ENCODE peak calls at places on chromosome 11, in five cellular contexts. E is fibroblast of pulmonary artery, Q is coronary artery, P is epithelial cell of esophagus, I is transverse colon. D is an unnamed sample.

GRCh38 chr11:35619030-35619753 is 932 bp downstream of the FJX1 start:
- DNase-seq in P (peak; percentile 73), Q (no peak), I (peak; percentile 8), E (peak; percentile 43), D (no peak)

GRCh38 chr11:66070604-66071325 is 693 bp downstream of the PACS1 start:
- DNase-seq in Q (peak; percentile 85), E (peak; percentile 50), I (peak; percentile 43), P (peak; percentile 53), D (no peak)

GRCh38 chr11:83681045-83681781 is 395.0 kb upstream of the CCDC90B start:
- DNase-seq in I (no peak), P (no peak), E (peak; percentile 1), Q (no peak), D (peak; percentile 21)

GRCh38 chr11:103395612-103396011 is 286.4 kb downstream of the DYNC2H1 start:
- DNase-seq in P (peak; percentile 75), Q (no peak), I (no peak), E (peak; percentile 57), D (no peak)

GRCh38 chr11:13972033-13972910 is 9.7 kb downstream of the SPON1 start:
- DNase-seq in I (no peak), P (no peak), E (peak; percentile 5), Q (no peak), D (no peak)

GRCh38 chr11:33721984-33722383 is 14.2 kb downstream of the CD59 start:
- DNase-seq in E (no peak), P (no peak), I (no peak), Q (no peak), D (no peak)

GRCh38 chr11:120959189-120959588 is 64.7 kb upstream of the TBCEL start:
- DNase-seq in I (no peak), E (peak; percentile 3), P (peak; percentile 46), Q (no peak), D (no peak)

GRCh38 chr11:37277896-37278465 is 679.9 kb upstream of the RAG2 start:
- DNase-seq in P (no peak), E (no peak), Q (no peak), I (no peak), D (no peak)

GRCh38 chr11:28842716-28843115 is 734.5 kb downstream of the METTL15 start:
- DNase-seq in Q (no peak), I (no peak), P (no peak), E (no peak), D (no peak)

GRCh38 chr11:13606701-13607100 is 61.8 kb upstream of the FAR1 start:
- DNase-seq in P (no peak), Q (no peak), I (no peak), E (no peak), D (no peak)

GRCh38 chr11:60987577-60988277 is 16.2 kb downstream of the CD6 start:
- DNase-seq in Q (no peak), E (no peak), I (no peak), P (no peak), D (no peak)

GRCh38 chr11:128463386-128463829 is 124.0 kb downstream of the ETS1 start:
- DNase-seq in Q (peak; percentile 81), I (no peak), E (peak; percentile 97), P (peak; percentile 18), D (no peak)

GRCh38 chr11:76614471-76615183 is 55.9 kb downstream of the LRRC32 start:
- DNase-seq in Q (peak; percentile 97), E (peak; percentile 41), I (no peak), P (no peak), D (no peak)

GRCh38 chr11:59201376-59201775 is 11.4 kb downstream of the MPEG1 start:
- DNase-seq in Q (no peak), E (no peak), P (peak; percentile 29), I (no peak), D (no peak)

GRCh38 chr11:44575288-44575672 is 9.8 kb downstream of the CD82 start:
- DNase-seq in E (no peak), I (no peak), P (peak; percentile 83), Q (no peak), D (no peak)

GRCh38 chr11:79287952-79288351 is 152.9 kb downstream of the TENM4 start:
- DNase-seq in E (no peak), I (no peak), P (no peak), Q (peak; percentile 19), D (no peak)

GRCh38 chr11:110147965-110148709 is 54.9 kb downstream of the ZC3H12C start:
- DNase-seq in E (peak; percentile 95), I (no peak), P (no peak), Q (no peak), D (no peak)

GRCh38 chr11:79235696-79236095 is 205.1 kb downstream of the TENM4 start:
- DNase-seq in P (no peak), I (no peak), E (no peak), Q (no peak), D (no peak)

GRCh38 chr11:15123849-15124248 is 9.1 kb downstream of the INSC start:
- DNase-seq in I (no peak), Q (no peak), P (peak; percentile 90), E (peak; percentile 71), D (no peak)

GRCh38 chr11:132772712-132773545 is 759.4 kb downstream of the OPCML start:
- DNase-seq in Q (no peak), P (no peak), E (no peak), I (no peak), D (no peak)

GRCh38 chr11:116162541-116163230 is 610.1 kb downstream of the BUD13 start:
- DNase-seq in I (no peak), E (no peak), P (no peak), Q (peak; percentile 47), D (no peak)

GRCh38 chr11:41612415-41612814 is 153.0 kb upstream of the LRRC4C start:
- DNase-seq in I (no peak), P (no peak), Q (no peak), E (peak; percentile 2), D (no peak)

GRCh38 chr11:41789376-41789775 is 329.9 kb upstream of the LRRC4C start:
- DNase-seq in Q (no peak), I (no peak), E (no peak), P (peak; percentile 38), D (no peak)

GRCh38 chr11:27293500-27294417 is 69.3 kb downstream of the CCDC34 start:
- DNase-seq in E (peak; percentile 22), P (peak; percentile 89), I (no peak), Q (no peak), D (no peak)

GRCh38 chr11:76579047-76579751 is 91.3 kb downstream of the LRRC32 start:
- DNase-seq in Q (peak; percentile 89), P (no peak), E (peak; percentile 55), I (no peak), D (no peak)

GRCh38 chr11:66369073-66369894 is 2.3 kb downstream of the SLC29A2 start:
- DNase-seq in P (no peak), I (no peak), Q (no peak), E (no peak), D (no peak)

GRCh38 chr11:35491231-35491871 is 34.1 kb downstream of the PAMR1 start:
- DNase-seq in E (peak; percentile 80), P (no peak), Q (no peak), I (no peak), D (no peak)

GRCh38 chr11:30481816-30482215 is 104.3 kb downstream of the MPPED2 start:
- DNase-seq in Q (no peak), P (peak; percentile 29), E (no peak), I (no peak), D (no peak)

GRCh38 chr11:26992031-26992541 is 1.8 kb upstream of the FIBIN start:
- DNase-seq in I (no peak), P (peak; percentile 90), E (peak; percentile 95), Q (no peak), D (no peak)

GRCh38 chr11:36153581-36153980 is 135.6 kb downstream of the COMMD9 start:
- DNase-seq in I (no peak), P (no peak), E (no peak), Q (no peak), D (no peak)

GRCh38 chr11:118169300-118170140 is 6.9 kb downstream of the SCN2B start:
- DNase-seq in I (no peak), E (no peak), P (no peak), Q (no peak), D (no peak)

DNA sequence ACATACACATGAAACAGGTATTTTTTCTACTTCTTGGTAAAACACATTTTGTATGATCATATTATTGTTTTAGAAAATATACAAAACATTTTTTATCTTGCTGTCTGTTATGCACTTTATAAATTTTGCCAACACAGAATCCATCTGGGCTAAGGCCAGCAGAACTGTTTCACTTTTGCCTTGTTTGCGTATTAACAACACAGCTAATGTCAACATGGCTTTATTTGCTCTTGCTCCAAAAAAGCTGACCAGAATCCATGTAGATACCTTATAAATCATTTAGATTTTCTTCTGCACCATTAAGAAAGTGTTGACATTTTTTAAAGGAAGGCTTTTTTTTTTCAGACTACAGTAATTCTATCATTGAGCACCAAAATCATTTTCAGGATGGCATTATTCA is 58.1 kb upstream of the PGR start:
- DNase-seq in P (no peak), I (no peak), E (no peak), Q (no peak), D (peak; percentile 65)
- H3K4me3 ChIP-seq in P (no peak overlapping the region), I (no peak overlapping the region), E (no peak overlapping the region), Q (peak overlapping the region; percentile 37), D (peak overlapping the region; percentile 12)

GRCh38 chr11:31834237-31834636 is 23.1 kb upstream of the PAX6 start:
- DNase-seq in E (no peak), P (no peak), Q (no peak), I (no peak), D (no peak)
- TF ChIP-seq CTCF in E (no peak), P (no peak), Q (no peak), I (no peak), D (no peak)

DNA sequence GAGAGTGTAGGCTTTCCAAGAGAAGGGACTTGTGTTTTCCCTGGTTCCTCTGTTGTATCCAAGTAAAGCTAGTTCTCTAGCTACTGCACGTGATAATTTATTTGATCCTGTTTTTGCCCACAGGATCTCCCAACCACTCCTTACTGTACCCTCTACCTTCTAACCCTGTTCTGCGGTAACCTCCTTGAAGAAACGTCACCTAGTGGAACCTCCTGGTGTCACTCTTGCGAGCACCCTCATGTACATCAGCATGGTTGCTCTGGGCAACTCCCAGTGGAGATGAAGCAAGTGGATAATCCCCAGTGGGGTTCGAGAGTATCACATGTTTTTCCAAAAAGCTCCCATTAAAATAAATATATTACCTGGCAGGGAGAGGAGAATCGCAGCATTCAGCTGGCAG is 108.9 kb upstream of the CLMP start:
- DNase-seq in I (no peak), Q (no peak), P (no peak), E (no peak), D (no peak)
- H3K4me3 ChIP-seq in I (no peak overlapping the region), Q (no peak overlapping the region), P (no peak overlapping the region), E (no peak overlapping the region), D (no peak overlapping the region)

DNA sequence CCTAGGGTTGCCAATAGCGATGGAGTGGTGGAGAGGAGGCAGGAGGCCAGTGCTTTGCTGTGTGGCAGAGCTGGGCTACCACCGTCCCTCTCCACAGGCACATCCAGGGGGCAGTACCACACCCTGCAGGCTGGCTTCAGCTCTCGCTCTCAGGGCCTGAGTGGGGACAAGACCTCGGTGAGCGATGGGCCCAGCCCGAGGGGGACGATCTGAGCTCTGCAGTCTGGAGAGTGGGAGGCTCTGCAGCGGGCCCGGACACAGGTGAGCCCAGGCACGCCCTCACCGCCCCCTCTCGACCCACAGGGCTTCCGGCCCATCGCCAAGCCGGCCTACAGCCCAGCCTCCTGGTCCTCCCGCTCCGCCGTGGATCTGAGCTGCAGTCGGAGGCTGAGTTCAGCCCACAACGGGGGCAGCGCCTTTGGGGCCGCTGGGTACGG is 2.5 kb downstream of the PKP3 start:
- DNase-seq in P (peak; percentile 38), E (peak; percentile 36), I (no peak), Q (no peak), D (no peak)
- TF ChIP-seq CTCF in P (peak; percentile 23), E (peak; percentile 34), I (no peak), Q (no peak), D (peak; percentile 30)